ENCODE peak calls at places on chromosomes 7 and 10, in eight cellular contexts. L, H, C, V, J, S, P and I are unnamed samples.

GRCh38 chr10:25901199-25901598 is 32.8 kb upstream of the MYO3A start:
- DNase-seq in L (no peak), H (no peak), C (no peak), V (no peak), J (no peak), S (no peak), P (no peak), I (no peak)

GRCh38 chr10:69439813-69440506 is 11.3 kb upstream of the TSPAN15 start:
- DNase-seq in L (no peak), H (peak), C (no peak), V (no peak), J (no peak), S (no peak), P (peak), I (no peak)

GRCh38 chr7:111107989-111108388 is 17.1 kb downstream of the LRRN3 start:
- DNase-seq in L (no peak), H (peak), C (no peak), V (no peak), J (no peak), S (no peak), P (no peak), I (no peak)

GRCh38 chr7:128309921-128310320 is 33.8 kb downstream of the RBM28 start:
- DNase-seq in L (no peak), H (no peak), C (no peak), V (no peak), J (no peak), S (no peak), P (no peak), I (no peak)

GRCh38 chr10:124073642-124074377 is 19.6 kb downstream of the CHST15 start:
- DNase-seq in L (no peak), H (no peak), C (no peak), V (no peak), J (no peak), S (no peak), P (no peak), I (no peak)

GRCh38 chr7:111090834-111091233 is at the start of gene LRRN3:
- DNase-seq in L (no peak), H (peak), C (peak), V (peak), J (no peak), S (no peak), P (peak), I (no peak)

GRCh38 chr7:12025246-12025645 is 185.8 kb upstream of the TMEM106B start:
- DNase-seq in L (no peak), H (no peak), C (no peak), V (no peak), J (no peak), S (no peak), P (no peak), I (no peak)

GRCh38 chr10:88651131-88651541 is 13.1 kb upstream of the LIPF start:
- DNase-seq in L (no peak), H (no peak), C (no peak), V (no peak), J (no peak), S (no peak), P (peak), I (no peak)

GRCh38 chr10:133202778-133203651 is 27.0 kb upstream of the UTF1 start:
- DNase-seq in L (no peak), H (no peak), C (peak), V (no peak), J (no peak), S (no peak), P (no peak), I (no peak)

GRCh38 chr10:127886371-127887051 is 6.2 kb downstream of the CLRN3 start:
- DNase-seq in L (no peak), H (no peak), C (no peak), V (no peak), J (no peak), S (no peak), P (no peak), I (no peak)

GRCh38 chr10:71302874-71303568 is 16.0 kb upstream of the SLC29A3 start:
- DNase-seq in L (peak), H (peak), C (no peak), V (no peak), J (no peak), S (no peak), P (peak), I (no peak)

GRCh38 chr7:155373359-155374273 is 75.9 kb downstream of the INSIG1 start:
- DNase-seq in L (no peak), H (peak), C (no peak), V (no peak), J (no peak), S (no peak), P (no peak), I (no peak)

GRCh38 chr10:108545921-108546320 is 1377.4 kb downstream of the XPNPEP1 start:
- DNase-seq in L (peak), H (no peak), C (no peak), V (no peak), J (no peak), S (no peak), P (no peak), I (no peak)

GRCh38 chr10:24485299-24485698 is 238.4 kb downstream of the ARHGAP21 start:
- DNase-seq in L (no peak), H (no peak), C (no peak), V (no peak), J (no peak), S (no peak), P (no peak), I (no peak)